ENCODE peak calls at places on chromosomes 1 and 21, in nine cellular contexts. O is cardiac muscle cell; N is brain microvascular endothelial cell; L is neural progenitor cell; A is HL-60; P is PC-9; E is AG04450; I is CD8-positive, alpha-beta memory T cell; F is right lobe of liver. B is an unnamed sample. For H3K27me3, the result is how much of the 10 kb centered on the place peaks cover.

GRCh38 chr1:3042481-3042880 is 21.2 kb downstream of the ACTRT2 start:
- DNase-seq in O (no peak), N (no peak), L (no peak), A (no peak), P (no peak), E (no peak), I (no peak), F (no peak), B (no peak)

GRCh38 chr1:145981299-145981600 is 15.1 kb downstream of the TXNIP start:
- DNase-seq in O (no peak), N (no peak), L (no peak), A (no peak), P (no peak), E (no peak), I (no peak), F (no peak), B (no peak)

GRCh38 chr21:30257773-30258172 is 25.0 kb downstream of the KRTAP24-1 start:
- DNase-seq in O (peak), N (peak), L (peak), A (no peak), P (peak), E (no peak), I (no peak), F (no peak), B (no peak)

GRCh38 chr21:35974801-35975200 is 85.5 kb downstream of the SETD4 start:
- DNase-seq in O (no peak), N (peak), L (no peak), A (no peak), P (no peak), E (no peak), I (no peak), F (no peak), B (no peak)

GRCh38 chr21:25373126-25374082 is 233.9 kb downstream of the MRPL39 start:
- DNase-seq in O (no peak), N (no peak), L (peak), A (no peak), P (no peak), E (no peak), I (no peak), F (no peak), B (no peak)

GRCh38 chr1:173914366-173914871 is 2.7 kb downstream of the SERPINC1 start:
- DNase-seq in O (peak), N (peak), L (peak), A (peak), P (peak), E (no peak), I (no peak), F (peak), B (no peak)

GRCh38 chr1:109790735-109791494 is 27.2 kb upstream of the EPS8L3 start:
- DNase-seq in O (peak), N (no peak), L (peak), A (peak), P (peak), E (no peak), I (peak), F (peak), B (peak)

GRCh38 chr1:41714613-41715389 is 203.9 kb downstream of the HIVEP3 start:
- DNase-seq in O (no peak), N (peak), L (no peak), A (no peak), P (no peak), E (no peak), I (no peak), F (no peak), B (no peak)

GRCh38 chr1:57831624-57832023 is 407.8 kb upstream of the DAB1 start:
- DNase-seq in O (no peak), N (peak), L (no peak), A (no peak), P (no peak), E (no peak), I (no peak), F (no peak), B (no peak)

GRCh38 chr1:51192213-51192843 is 43.7 kb upstream of the RNF11 start:
- DNase-seq in O (peak), N (peak), L (peak), A (peak), P (peak), E (peak), I (peak), F (peak), B (no peak)

GRCh38 chr1:204292733-204293132 is 67.0 kb downstream of the PLEKHA6 start:
- DNase-seq in O (no peak), N (no peak), L (no peak), A (no peak), P (no peak), E (no peak), I (no peak), F (no peak), B (no peak)
- H3K27me3 ChIP-seq in O (under half), N (under half), L (under half), A (under half), P (under half), E (under half), I (under half), F (under half), B (under half)

GRCh38 chr21:41866274-41866809 is 12.8 kb downstream of the PRDM15 start:
- DNase-seq in O (no peak), N (no peak), L (no peak), A (no peak), P (no peak), E (no peak), I (no peak), F (no peak), B (no peak)
- H3K27ac ChIP-seq in O (no peak), N (no peak), L (no peak), A (no peak), P (no peak), E (no peak), I (no peak), F (no peak), B (no peak)

DNA sequence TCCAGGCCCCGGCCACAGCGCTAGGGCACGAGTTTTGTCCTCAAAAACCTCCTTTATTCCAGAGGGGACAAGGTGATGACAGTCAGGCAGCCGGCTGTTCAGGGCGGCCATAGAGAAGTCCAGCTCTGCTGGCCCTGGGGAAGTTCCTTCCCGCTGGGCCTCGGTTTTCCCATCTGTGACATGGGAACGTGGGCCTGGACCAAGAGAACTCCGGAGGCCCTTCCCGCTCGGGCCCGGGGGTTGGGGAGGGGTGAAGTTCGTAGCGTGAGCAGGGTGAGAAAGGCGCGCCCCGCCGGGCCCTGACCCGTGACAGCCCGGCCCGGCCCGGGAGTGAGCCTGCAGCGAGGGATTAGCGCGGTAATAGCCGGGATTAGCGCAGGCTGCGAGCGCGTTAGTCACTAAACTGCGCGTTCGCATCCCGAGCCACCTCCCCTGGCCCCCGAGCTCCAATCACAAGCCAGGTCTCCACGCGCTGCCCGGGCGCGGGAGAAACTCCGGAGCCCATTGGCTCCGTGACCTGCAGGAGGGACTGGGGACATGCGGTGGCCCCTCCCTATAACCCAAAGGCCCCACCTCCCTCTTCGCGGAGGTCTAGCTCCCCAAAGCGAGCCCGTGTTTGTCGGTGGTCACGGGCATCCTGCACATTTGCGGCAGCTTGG is 29.8 kb upstream of the PADI2 start:
- DNase-seq in O (no peak), N (no peak), L (no peak), A (no peak), P (no peak), E (no peak), I (no peak), F (no peak), B (no peak)
- H3K4me3 ChIP-seq in O (no peak), N (no peak), L (no peak), A (no peak), P (no peak), E (no peak), I (no peak), F (no peak), B (no peak)

GRCh38 chr1:206506405-206506802 is 927 bp upstream of the RASSF5 start:
- DNase-seq in O (no peak), N (no peak), L (no peak), A (no peak), P (no peak), E (no peak), I (no peak), F (no peak), B (peak)
- H3K27me3 ChIP-seq in O (under half), N (under half), L (half or more), A (under half), P (under half), E (under half), I (under half), F (under half), B (under half)

GRCh38 chr1:183126000-183126366 is 60.1 kb upstream of the LAMC2 start:
- DNase-seq in O (no peak), N (no peak), L (no peak), A (no peak), P (no peak), E (no peak), I (no peak), F (no peak), B (no peak)
- H3K27ac ChIP-seq in O (no peak), N (no peak), L (no peak), A (no peak), P (no peak), E (peak), I (no peak), F (no peak), B (peak)

DNA sequence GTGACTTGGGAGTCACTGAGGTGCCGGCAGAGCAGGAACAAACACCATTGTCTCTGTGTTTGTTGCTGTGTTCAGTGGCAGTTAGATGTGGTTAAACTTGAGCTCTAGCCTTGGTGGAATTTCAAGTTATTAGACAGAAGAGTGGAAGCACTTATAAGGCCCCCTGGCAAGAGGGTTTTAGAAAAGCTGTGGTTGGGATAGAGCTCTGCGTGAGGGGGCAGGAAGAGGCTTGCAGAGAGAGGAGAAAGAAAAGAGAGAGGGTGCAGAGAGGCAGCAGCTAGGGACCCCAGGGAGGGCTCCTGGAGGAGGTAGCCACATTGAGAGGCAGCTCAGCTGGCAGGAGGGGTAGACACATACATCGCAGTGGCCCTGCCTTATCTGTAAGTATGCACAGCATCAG is 128.2 kb downstream of the GALNT2 start:
- DNase-seq in O (no peak), N (no peak), L (no peak), A (no peak), P (no peak), E (no peak), I (no peak), F (no peak), B (no peak)
- H3K4me3 ChIP-seq in O (no peak), N (no peak), L (no peak), A (no peak), P (no peak), E (no peak), I (no peak), F (no peak), B (no peak)

GRCh38 chr1:63299387-63299786 is 23.0 kb upstream of the FOXD3 start:
- DNase-seq in O (no peak), N (no peak), L (no peak), A (no peak), P (no peak), E (no peak), I (no peak), F (no peak), B (no peak)

GRCh38 chr1:63305043-63305442 is 17.3 kb upstream of the FOXD3 start:
- DNase-seq in O (no peak), N (no peak), L (no peak), A (no peak), P (no peak), E (no peak), I (no peak), F (no peak), B (no peak)

GRCh38 chr1:63307196-63307794 is 15.1 kb upstream of the FOXD3 start:
- DNase-seq in O (no peak), N (no peak), L (no peak), A (no peak), P (no peak), E (no peak), I (no peak), F (no peak), B (no peak)

DNA sequence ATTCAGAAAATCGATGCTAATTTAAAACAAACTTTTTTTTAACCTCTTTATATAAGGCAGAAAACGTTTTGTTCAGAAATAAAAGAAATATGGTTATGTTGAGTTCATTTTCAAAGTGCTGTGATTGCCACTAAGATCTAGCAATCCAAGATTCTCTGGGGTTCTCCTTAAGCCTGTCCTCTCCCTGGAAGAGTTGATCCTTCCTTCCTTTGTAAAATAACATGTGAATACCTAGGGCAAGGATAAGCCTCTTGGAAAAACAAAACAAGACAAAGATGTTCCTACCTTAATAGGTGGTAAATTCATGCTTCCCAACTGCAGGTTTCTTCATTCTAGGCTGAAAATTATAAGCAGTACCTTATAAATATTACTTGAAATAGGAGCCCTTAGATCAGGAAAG is 18.0 kb upstream of the FOXD3 start:
- DNase-seq in O (no peak), N (no peak), L (no peak), A (no peak), P (no peak), E (no peak), I (no peak), F (no peak), B (no peak)
- H3K27me3 ChIP-seq in O (under half), N (under half), L (under half), A (under half), P (half or more), E (under half), I (under half), F (under half), B (under half)

GRCh38 chr1:222126052-222126451 is 384.2 kb upstream of the DUSP10 start:
- DNase-seq in O (no peak), N (no peak), L (no peak), A (no peak), P (no peak), E (no peak), I (no peak), F (no peak), B (no peak)
- H3K27ac ChIP-seq in O (no peak), N (no peak), L (no peak), A (no peak), P (no peak), E (no peak), I (no peak), F (no peak), B (no peak)

DNA sequence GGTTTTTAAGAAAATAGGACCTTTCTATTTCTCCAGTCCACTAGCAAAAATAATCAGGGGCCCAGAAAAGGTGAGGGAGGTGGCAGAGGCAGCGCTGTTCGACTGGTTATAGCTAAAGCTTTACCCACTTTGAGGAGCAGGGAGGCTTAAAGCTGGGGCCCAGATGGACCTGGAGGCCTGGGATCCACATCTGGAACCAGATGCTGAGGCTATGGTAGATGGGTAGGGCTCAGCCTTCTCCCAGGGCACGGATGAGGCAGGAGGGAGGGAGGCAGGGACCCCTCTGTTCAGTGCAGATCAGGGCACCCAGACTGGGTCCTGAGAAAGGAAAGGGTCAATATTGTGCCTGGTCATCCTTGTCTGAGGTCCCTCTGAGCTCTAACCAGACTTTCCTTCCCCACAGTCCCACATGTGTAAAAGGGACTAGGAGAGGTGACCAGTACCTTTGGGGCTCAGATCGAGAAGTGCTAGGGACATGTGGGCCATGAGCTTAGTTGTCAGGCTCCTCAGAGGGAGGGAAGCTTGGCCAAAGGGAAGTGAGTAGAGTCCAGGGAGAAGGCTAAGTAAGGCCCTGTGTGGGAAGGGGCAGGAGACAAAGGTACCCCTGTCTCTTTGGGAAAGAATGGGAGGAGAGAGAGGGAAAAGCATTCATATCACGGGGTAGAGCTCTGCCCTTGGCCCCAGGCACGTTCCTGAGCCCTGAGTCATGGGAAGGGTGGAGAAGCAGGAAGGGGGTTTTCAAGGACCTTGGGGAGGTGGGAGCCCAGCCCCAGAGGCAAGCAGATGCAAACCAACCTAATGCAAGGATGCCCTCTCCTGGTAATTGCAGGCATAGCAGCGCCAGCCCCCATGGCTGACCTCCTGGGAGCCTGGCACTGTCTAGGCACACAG is 15.4 kb downstream of the LMNA start:
- DNase-seq in O (peak), N (peak), L (peak), A (no peak), P (peak), E (peak), I (peak), F (peak), B (peak)
- H3K4me3 ChIP-seq in O (no peak), N (peak), L (no peak), A (no peak), P (peak), E (peak), I (no peak), F (no peak), B (peak)